ENCODE peak calls at places on chromosomes 16 and 17, in nine cellular contexts. W is stimulated activated CD4-positive, alpha-beta T cell treated with anti-CD3 and anti-CD28 coated beads, Interleukin-2, amount 100 ng/mL, for 24 hours; S is RPMI8226; O is anterior cingulate cortex; K is fibroblast of mammary gland; J is lower leg skin; E is NB4; Y is nephron progenitor cell; M is NCI-H1930. U is an unnamed sample.

GRCh38 chr17:44941712-44942331 is 5.8 kb downstream of the KIF18B start:
- DNase-seq in O (no peak), E (no peak), Y (no peak), K (no peak), M (no peak), S (no peak), W (no peak), J (no peak), U (no peak)

GRCh38 chr16:70604407-70605283 is 41.7 kb upstream of the IL34 start:
- DNase-seq in E (no peak), S (no peak), J (no peak), O (no peak), W (no peak), M (no peak), Y (no peak), K (no peak), U (no peak)

GRCh38 chr16:49635591-49636581 is 220.0 kb downstream of the ZNF423 start:
- DNase-seq in S (no peak), J (peak; percentile 79), K (no peak), E (no peak), W (no peak), O (no peak), M (no peak), Y (no peak), U (no peak)

GRCh38 chr17:80263253-80264047 is 2.8 kb downstream of the RNF213 start:
- DNase-seq in K (peak; percentile 88), S (peak; percentile 97), E (peak; percentile 32), W (peak; percentile 88), Y (no peak), M (no peak), J (peak; percentile 96), O (no peak), U (peak; percentile 84)

GRCh38 chr16:2689968-2690830 is 7.9 kb downstream of the KCTD5 start:
- DNase-seq in E (no peak), O (no peak), Y (no peak), S (no peak), M (no peak), W (no peak), K (no peak), J (no peak), U (no peak)

GRCh38 chr16:89009343-89010209 is 32.6 kb upstream of the CBFA2T3 start:
- DNase-seq in O (no peak), K (peak; percentile 5), W (peak; percentile 35), M (no peak), E (peak; percentile 53), J (no peak), S (peak; percentile 56), Y (peak; percentile 77), U (no peak)

GRCh38 chr17:74215332-74215727 is 2.0 kb downstream of the TTYH2 start:
- DNase-seq in K (no peak), O (peak; percentile 29), J (no peak), Y (no peak), W (no peak), M (no peak), S (no peak), E (no peak), U (no peak)

GRCh38 chr16:12305847-12306246 is 329.3 kb downstream of the SNX29 start:
- DNase-seq in M (no peak), J (no peak), K (no peak), O (no peak), Y (no peak), W (no peak), S (no peak), E (no peak), U (no peak)

GRCh38 chr16:66416981-66417700 is 10.0 kb upstream of the BEAN1 start:
- DNase-seq in K (peak; percentile 95), W (peak; percentile 1), O (no peak), Y (no peak), E (peak; percentile 27), J (peak; percentile 8), S (no peak), M (no peak), U (no peak)

GRCh38 chr17:64403881-64404460 is 13.3 kb upstream of the PECAM1 start:
- DNase-seq in Y (no peak), S (no peak), O (no peak), J (no peak), K (no peak), E (no peak), M (no peak), W (no peak), U (peak; percentile 45)

GRCh38 chr17:27565874-27566672 is 64.9 kb upstream of the LGALS9 start:
- DNase-seq in S (no peak), Y (no peak), J (no peak), W (peak; percentile 51), E (no peak), M (no peak), O (no peak), K (no peak), U (peak; percentile 21)

GRCh38 chr16:84283314-84284167 is 11.1 kb upstream of the WFDC1 start:
- DNase-seq in O (no peak), K (no peak), J (no peak), S (no peak), M (no peak), E (no peak), Y (no peak), W (no peak), U (no peak)

GRCh38 chr17:33595783-33596182 is 302.7 kb upstream of the ASIC2 start:
- DNase-seq in O (no peak), K (no peak), E (no peak), M (no peak), J (no peak), W (no peak), S (no peak), Y (no peak), U (no peak)

GRCh38 chr17:50835563-50836231 is at the start of gene WFIKKN2:
- DNase-seq in E (no peak), K (no peak), O (no peak), W (no peak), S (no peak), Y (no peak), J (peak; percentile 81), M (no peak), U (no peak)